ENCODE peak calls at places on chromosome 19, in seven cellular contexts. C is GM23338, B is keratinocyte, Z is uterus, K is kidney epithelial cell, E is LNCaP clone FGC, R is cardiac fibroblast. H is an unnamed sample.

GRCh38 chr19:35509018-35509652 is 4.3 kb downstream of the DMKN start:
- DNase-seq in C (peak), B (no peak), Z (no peak), K (peak), E (no peak), R (no peak), H (no peak)

GRCh38 chr19:20513179-20513934 is 52.2 kb downstream of the ZNF737 start:
- DNase-seq in C (peak), B (no peak), Z (no peak), K (no peak), E (no peak), R (no peak), H (no peak)

GRCh38 chr19:48454150-48454730 is 1.1 kb upstream of the KCNJ14 start:
- DNase-seq in C (no peak), B (no peak), Z (no peak), K (no peak), E (no peak), R (no peak), H (no peak)

GRCh38 chr19:38162094-38162493 is 61.9 kb downstream of the DPF1 start:
- DNase-seq in C (no peak), B (peak), Z (no peak), K (no peak), E (no peak), R (no peak), H (peak)

GRCh38 chr19:800360-801029 is 3.2 kb downstream of the PTBP1 start:
- DNase-seq in C (no peak), B (no peak), Z (peak), K (peak), E (peak), R (peak), H (no peak)

GRCh38 chr19:45279587-45280192 is 28.6 kb downstream of the MARK4 start:
- DNase-seq in C (no peak), B (no peak), Z (no peak), K (no peak), E (no peak), R (no peak), H (no peak)

GRCh38 chr19:34232566-34233481 is 21.5 kb upstream of the GARRE1 start:
- DNase-seq in C (no peak), B (peak), Z (peak), K (peak), E (no peak), R (peak), H (peak)

GRCh38 chr19:3324405-3324856 is 42.0 kb upstream of the NFIC start:
- DNase-seq in C (peak), B (no peak), Z (no peak), K (no peak), E (no peak), R (peak), H (no peak)

GRCh38 chr19:12779162-12779993 is 4.0 kb upstream of the HOOK2 start:
- DNase-seq in C (peak), B (no peak), Z (peak), K (no peak), E (no peak), R (peak), H (peak)

GRCh38 chr19:9970481-9970880 is 34.2 kb upstream of the OLFM2 start:
- DNase-seq in C (no peak), B (no peak), Z (no peak), K (no peak), E (no peak), R (no peak), H (no peak)

GRCh38 chr19:57099199-57099661 is 20.6 kb upstream of the USP29 start:
- DNase-seq in C (peak), B (no peak), Z (peak), K (no peak), E (peak), R (peak), H (no peak)

GRCh38 chr19:55179570-55180484 is at the start of gene SYT5:
- DNase-seq in C (peak), B (no peak), Z (no peak), K (no peak), E (no peak), R (no peak), H (no peak)

GRCh38 chr19:35261356-35262100 is 7.2 kb upstream of the USF2 start:
- DNase-seq in C (no peak), B (no peak), Z (no peak), K (no peak), E (no peak), R (no peak), H (no peak)

GRCh38 chr19:38211206-38211605 is 12.8 kb downstream of the DPF1 start:
- DNase-seq in C (peak), B (no peak), Z (no peak), K (no peak), E (no peak), R (no peak), H (no peak)

GRCh38 chr19:28024920-28025319 is 1188.0 kb downstream of the UQCRFS1 start:
- DNase-seq in C (no peak), B (no peak), Z (no peak), K (no peak), E (no peak), R (no peak), H (no peak)

GRCh38 chr19:35911790-35912189 is 3.7 kb upstream of the TYROBP start:
- DNase-seq in C (no peak), B (no peak), Z (no peak), K (peak), E (no peak), R (no peak), H (no peak)

GRCh38 chr19:28224441-28224840 is 988.5 kb downstream of the UQCRFS1 start:
- DNase-seq in C (no peak), B (no peak), Z (no peak), K (no peak), E (no peak), R (no peak), H (no peak)

GRCh38 chr19:10899171-10899653 is 27.9 kb downstream of the CARM1 start:
- DNase-seq in C (no peak), B (peak), Z (no peak), K (no peak), E (peak), R (no peak), H (no peak)

GRCh38 chr19:52599241-52599640 is 29.2 kb downstream of the ZNF701 start:
- DNase-seq in C (peak), B (no peak), Z (no peak), K (no peak), E (no peak), R (no peak), H (no peak)

GRCh38 chr19:33941133-33941532 is 144.5 kb downstream of the KCTD15 start:
- DNase-seq in C (no peak), B (no peak), Z (no peak), K (no peak), E (no peak), R (no peak), H (no peak)

GRCh38 chr19:32173836-32174235 is 171.6 kb upstream of the ZNF507 start:
- DNase-seq in C (peak), B (no peak), Z (no peak), K (no peak), E (no peak), R (no peak), H (no peak)

GRCh38 chr19:51810228-51810627 is 15.3 kb downstream of the FPR3 start:
- DNase-seq in C (peak), B (no peak), Z (no peak), K (no peak), E (peak), R (peak), H (no peak)

GRCh38 chr19:18611327-18612050 is 1.2 kb upstream of the TMEM59L start:
- DNase-seq in C (peak), B (no peak), Z (no peak), K (no peak), E (no peak), R (no peak), H (no peak)

GRCh38 chr19:3183721-3184641 is 1.7 kb upstream of the NCLN start:
- DNase-seq in C (no peak), B (no peak), Z (no peak), K (no peak), E (no peak), R (no peak), H (no peak)

GRCh38 chr19:15962319-15962718 is 13.5 kb downstream of the OR10H4 start:
- DNase-seq in C (no peak), B (no peak), Z (no peak), K (no peak), E (no peak), R (no peak), H (no peak)

GRCh38 chr19:49327878-49328544 is 3.0 kb upstream of the SLC6A16 start:
- DNase-seq in C (peak), B (no peak), Z (no peak), K (no peak), E (no peak), R (peak), H (no peak)

GRCh38 chr19:34539396-34539795 is 57.8 kb downstream of the WTIP start:
- DNase-seq in C (no peak), B (no peak), Z (no peak), K (no peak), E (no peak), R (peak), H (no peak)

GRCh38 chr19:43502419-43502976 is 2.0 kb downstream of the PHLDB3 start:
- DNase-seq in C (no peak), B (no peak), Z (no peak), K (no peak), E (no peak), R (no peak), H (no peak)

GRCh38 chr19:49514151-49514550 is 1.7 kb downstream of the FCGRT start:
- DNase-seq in C (no peak), B (no peak), Z (no peak), K (no peak), E (no peak), R (no peak), H (no peak)

GRCh38 chr19:58409010-58409790 is 751 bp downstream of the ZNF584 start:
- DNase-seq in C (peak), B (no peak), Z (no peak), K (no peak), E (no peak), R (no peak), H (no peak)

GRCh38 chr19:54204767-54205468 is 4.3 kb downstream of the RPS9 start:
- DNase-seq in C (no peak), B (no peak), Z (no peak), K (no peak), E (no peak), R (no peak), H (no peak)

GRCh38 chr19:51771369-51771768 is 10.4 kb downstream of the FPR2 start:
- DNase-seq in C (no peak), B (no peak), Z (no peak), K (no peak), E (no peak), R (peak), H (no peak)

GRCh38 chr19:49057636-49058234 is at the start of gene CGB7:
- DNase-seq in C (peak), B (no peak), Z (peak), K (peak), E (no peak), R (peak), H (peak)

GRCh38 chr19:55705972-55706371 is 30.9 kb downstream of the EPN1 start:
- DNase-seq in C (no peak), B (no peak), Z (no peak), K (no peak), E (no peak), R (no peak), H (no peak)

GRCh38 chr19:11014403-11014911 is 53.6 kb downstream of the SMARCA4 start:
- DNase-seq in C (peak), B (no peak), Z (no peak), K (no peak), E (no peak), R (no peak), H (no peak)

GRCh38 chr19:13826652-13827235 is 31.5 kb downstream of the ZSWIM4 start:
- DNase-seq in C (no peak), B (no peak), Z (no peak), K (no peak), E (no peak), R (no peak), H (no peak)

GRCh38 chr19:5144545-5145179 is 175.7 kb downstream of the KDM4B start:
- DNase-seq in C (no peak), B (no peak), Z (no peak), K (no peak), E (no peak), R (no peak), H (no peak)

DNA sequence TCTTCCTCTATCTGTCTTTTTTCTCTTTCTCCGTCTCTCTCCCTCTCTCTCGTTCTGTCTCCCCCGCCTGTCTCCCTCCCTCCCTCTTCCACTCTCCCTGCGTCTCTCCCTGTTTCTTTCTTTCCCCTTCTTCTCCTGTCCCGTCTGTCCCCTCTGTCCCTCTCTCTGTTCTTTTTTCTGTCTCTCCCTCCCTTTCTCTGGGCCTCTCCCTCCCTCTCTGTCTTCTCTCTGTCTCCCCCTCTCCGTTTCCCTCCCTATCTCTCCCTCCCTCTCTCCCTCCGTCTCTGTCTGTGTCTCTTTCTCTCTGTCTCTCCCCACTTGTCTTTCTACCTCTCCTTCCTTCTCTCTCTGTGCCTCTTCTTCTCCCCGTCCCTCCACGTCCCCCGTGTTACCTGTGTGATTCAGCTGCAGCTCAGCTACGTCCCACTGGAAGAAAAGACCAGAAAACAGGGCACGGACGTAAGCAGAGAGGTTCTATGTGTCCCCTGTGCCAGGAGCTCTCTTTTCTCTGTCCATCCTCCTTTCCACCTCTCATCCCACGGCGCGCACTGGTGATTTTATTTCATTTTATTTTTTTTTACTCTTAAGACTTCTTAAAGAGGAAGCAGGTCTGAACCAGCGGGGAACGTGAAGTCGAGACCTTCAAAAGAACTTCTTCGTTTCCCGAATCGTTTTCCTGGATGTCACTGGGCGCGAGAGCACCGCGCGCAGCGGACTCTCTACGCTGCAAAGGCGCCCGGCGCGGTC is 1.1 kb downstream of the CD70 start:
- DNase-seq in C (peak), B (no peak), Z (no peak), K (no peak), E (no peak), R (no peak), H (no peak)
- H3K4me3 ChIP-seq in C (peak), B (peak), Z (no peak), K (peak), E (no peak), R (no peak), H (peak)

GRCh38 chr19:7072541-7072940 is 3.0 kb downstream of the ZNF557 start:
- DNase-seq in C (no peak), B (no peak), Z (no peak), K (no peak), E (no peak), R (no peak), H (no peak)
- TF ChIP-seq CTCF in C (no peak), B (no peak), Z (no peak), K (no peak), E (no peak), R (no peak), H (no peak)

GRCh38 chr19:6772028-6772865 is at the start of gene VAV1:
- DNase-seq in C (peak), B (no peak), Z (no peak), K (no peak), E (no peak), R (no peak), H (no peak)
- H3K4me3 ChIP-seq in C (no peak), B (no peak), Z (peak), K (no peak), E (no peak), R (no peak), H (no peak)

GRCh38 chr19:42424345-42424707 is 2.9 kb downstream of the LIPE start:
- DNase-seq in C (no peak), B (no peak), Z (no peak), K (no peak), E (no peak), R (no peak), H (no peak)

GRCh38 chr19:42423462-42424344 is 3.5 kb downstream of the LIPE start:
- DNase-seq in C (peak), B (no peak), Z (peak), K (peak), E (no peak), R (peak), H (peak)

GRCh38 chr19:42426643-42427042 is 545 bp downstream of the LIPE start:
- DNase-seq in C (no peak), B (no peak), Z (no peak), K (no peak), E (no peak), R (no peak), H (no peak)

GRCh38 chr19:42422576-42423461 is 4.4 kb downstream of the LIPE start:
- DNase-seq in C (peak), B (peak), Z (no peak), K (no peak), E (no peak), R (no peak), H (no peak)

GRCh38 chr19:42424712-42425131 is 2.5 kb downstream of the LIPE start:
- DNase-seq in C (peak), B (no peak), Z (no peak), K (no peak), E (no peak), R (no peak), H (no peak)
- TF ChIP-seq CTCF in C (peak), B (no peak), Z (no peak), K (peak), E (no peak), R (peak), H (no peak)

GRCh38 chr19:40465781-40466218 is 255 bp upstream of the BLVRB start:
- DNase-seq in C (peak), B (peak), Z (peak), K (peak), E (peak), R (peak), H (peak)

GRCh38 chr19:40464059-40465024 is 1.2 kb downstream of the BLVRB start:
- DNase-seq in C (peak), B (no peak), Z (peak), K (peak), E (peak), R (peak), H (peak)

GRCh38 chr19:40465025-40465780 is at the start of gene BLVRB:
- DNase-seq in C (peak), B (no peak), Z (no peak), K (no peak), E (no peak), R (peak), H (peak)

GRCh38 chr19:40466219-40467006 is at the start of gene SPTBN4:
- DNase-seq in C (no peak), B (no peak), Z (peak), K (no peak), E (no peak), R (no peak), H (no peak)

GRCh38 chr19:40467007-40467565 is 285 bp downstream of the SPTBN4 start:
- DNase-seq in C (peak), B (no peak), Z (peak), K (no peak), E (no peak), R (no peak), H (no peak)
- H3K4me3 ChIP-seq in C (peak), B (peak), Z (peak), K (peak), E (peak), R (peak), H (no peak)

GRCh38 chr19:41886761-41887710 is 4.1 kb downstream of the ARHGEF1 start:
- DNase-seq in C (peak), B (no peak), Z (no peak), K (no peak), E (no peak), R (no peak), H (no peak)

GRCh38 chr19:41883463-41883820 is 458 bp downstream of the ARHGEF1 start:
- DNase-seq in C (no peak), B (no peak), Z (no peak), K (no peak), E (no peak), R (no peak), H (no peak)

GRCh38 chr19:41882568-41883462 is at the start of gene ARHGEF1:
- DNase-seq in C (peak), B (no peak), Z (peak), K (no peak), E (no peak), R (no peak), H (no peak)

GRCh38 chr19:41880329-41880708 is 2.7 kb upstream of the ARHGEF1 start:
- DNase-seq in C (no peak), B (no peak), Z (no peak), K (no peak), E (no peak), R (no peak), H (no peak)

GRCh38 chr19:41883821-41884733 is 1.1 kb downstream of the ARHGEF1 start:
- DNase-seq in C (peak), B (peak), Z (peak), K (peak), E (peak), R (peak), H (peak)
- TF ChIP-seq CTCF in C (no peak), B (no peak), Z (peak), K (peak), E (no peak), R (peak), H (no peak)

GRCh38 chr19:17467471-17468301 is 2.6 kb upstream of the SLC27A1 start:
- DNase-seq in C (no peak), B (no peak), Z (no peak), K (no peak), E (no peak), R (no peak), H (no peak)

GRCh38 chr19:17468302-17469091 is 1.8 kb upstream of the SLC27A1 start:
- DNase-seq in C (peak), B (peak), Z (peak), K (no peak), E (no peak), R (no peak), H (no peak)

GRCh38 chr19:17469092-17469370 is 1.3 kb upstream of the SLC27A1 start:
- DNase-seq in C (no peak), B (no peak), Z (no peak), K (no peak), E (no peak), R (no peak), H (no peak)

GRCh38 chr19:17470204-17470841 is at the start of gene SLC27A1:
- DNase-seq in C (peak), B (peak), Z (peak), K (peak), E (peak), R (peak), H (peak)

DNA sequence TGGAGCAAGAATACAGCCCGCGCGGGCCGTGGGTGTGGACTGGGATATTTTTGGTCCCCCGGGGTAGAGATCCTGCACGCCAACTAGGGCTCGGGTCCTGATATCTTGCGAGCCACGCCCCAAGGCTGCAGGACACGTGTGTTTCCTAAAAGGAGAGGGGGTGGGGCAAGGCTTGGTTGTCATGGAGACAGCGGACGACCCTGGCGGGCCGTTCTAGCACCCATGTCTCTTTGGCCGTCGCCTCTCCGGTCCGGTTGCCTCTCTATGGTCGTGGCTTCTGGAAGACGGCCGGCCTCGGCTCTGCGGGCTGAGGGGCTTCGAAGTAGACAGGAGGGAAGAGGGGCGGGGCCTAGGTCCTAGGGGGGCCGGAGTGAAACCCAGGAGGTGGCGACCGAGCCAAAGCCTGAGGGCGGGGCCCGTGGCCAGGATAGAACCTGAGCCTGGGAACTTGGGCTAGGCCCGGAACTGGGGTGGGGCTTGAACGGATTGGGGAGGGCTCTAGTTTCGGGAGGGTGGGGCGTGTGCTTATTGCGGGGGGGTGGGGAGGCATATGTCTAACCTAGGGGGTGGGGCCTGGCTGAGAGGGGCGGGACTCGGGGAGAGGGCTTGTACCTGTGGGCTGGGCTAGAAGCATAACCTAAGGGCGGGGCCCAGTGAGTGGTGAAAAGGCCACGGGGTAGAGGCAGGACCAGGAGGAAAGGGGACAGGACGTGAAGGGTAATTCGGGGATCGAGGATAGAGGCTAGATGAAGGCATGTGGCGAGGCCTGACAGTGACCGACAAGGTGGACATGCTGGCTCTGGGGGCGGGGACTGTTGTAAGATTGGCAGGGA is 737 bp upstream of the SLC27A1 start:
- DNase-seq in C (peak), B (peak), Z (peak), K (peak), E (peak), R (peak), H (peak)
- H3K4me3 ChIP-seq in C (peak), B (peak), Z (peak), K (peak), E (peak), R (peak), H (peak)

GRCh38 chr19:1809663-1810062 is 2.4 kb downstream of the ATP8B3 start:
- DNase-seq in C (peak), B (no peak), Z (no peak), K (no peak), E (no peak), R (no peak), H (no peak)
- TF ChIP-seq CTCF in C (no peak), B (no peak), Z (no peak), K (no peak), E (no peak), R (no peak), H (no peak)

H was measured in astrocyte of the spinal cord.